ENCODE peak calls at places on chromosomes 11 and 22, in ten cellular contexts. V, B, S, E, Q, C, P, M, I and T are unnamed samples.

GRCh38 chr22:49209452-49210195 is 618.0 kb downstream of the BRD1 start:
- DNase-seq in V (no peak), B (no peak), S (no peak), E (no peak), Q (no peak), C (no peak), P (no peak), M (peak), I (no peak), T (no peak)

GRCh38 chr11:113839842-113840241 is 35.5 kb downstream of the USP28 start:
- DNase-seq in V (no peak), B (no peak), S (no peak), E (no peak), Q (no peak), C (no peak), P (no peak), M (no peak), I (no peak), T (no peak)

GRCh38 chr11:44506375-44507016 is 59.0 kb upstream of the CD82 start:
- DNase-seq in V (no peak), B (no peak), S (no peak), E (no peak), Q (peak), C (no peak), P (peak), M (no peak), I (peak), T (no peak)

GRCh38 chr22:27088026-27088425 is 430.6 kb downstream of the MIAT start:
- DNase-seq in V (no peak), B (no peak), S (no peak), E (no peak), Q (peak), C (no peak), P (no peak), M (no peak), I (peak), T (peak)

GRCh38 chr22:32826537-32826936 is 25.0 kb downstream of the TIMP3 start:
- DNase-seq in V (no peak), B (no peak), S (no peak), E (no peak), Q (no peak), C (no peak), P (no peak), M (no peak), I (no peak), T (no peak)

GRCh38 chr11:4626207-4627105 is 10.8 kb upstream of the OR51D1 start:
- DNase-seq in V (peak), B (peak), S (peak), E (no peak), Q (peak), C (no peak), P (peak), M (peak), I (peak), T (peak)

GRCh38 chr11:129852125-129852740 is 36.6 kb downstream of the TMEM45B start:
- DNase-seq in V (no peak), B (no peak), S (peak), E (no peak), Q (no peak), C (no peak), P (no peak), M (no peak), I (no peak), T (no peak)

GRCh38 chr22:33605201-33605600 is 315.1 kb downstream of the LARGE1 start:
- DNase-seq in V (no peak), B (no peak), S (no peak), E (no peak), Q (no peak), C (no peak), P (no peak), M (no peak), I (no peak), T (no peak)

GRCh38 chr11:134097146-134097545 is 28.3 kb downstream of the JAM3 start:
- DNase-seq in V (no peak), B (no peak), S (no peak), E (no peak), Q (no peak), C (no peak), P (no peak), M (no peak), I (no peak), T (no peak)

GRCh38 chr22:40325315-40325714 is 21.0 kb upstream of the ADSL start:
- DNase-seq in V (no peak), B (no peak), S (no peak), E (no peak), Q (no peak), C (peak), P (no peak), M (no peak), I (no peak), T (no peak)

GRCh38 chr11:129285387-129285786 is 90.3 kb upstream of the BARX2 start:
- DNase-seq in V (no peak), B (no peak), S (no peak), E (no peak), Q (no peak), C (no peak), P (no peak), M (no peak), I (no peak), T (no peak)

GRCh38 chr11:130314184-130314748 is 451 bp downstream of the ZBTB44 start:
- DNase-seq in V (peak), B (peak), S (no peak), E (peak), Q (peak), C (peak), P (peak), M (peak), I (peak), T (peak)

GRCh38 chr11:3796796-3797328 is 492 bp downstream of the NUP98 start:
- DNase-seq in V (peak), B (peak), S (peak), E (no peak), Q (no peak), C (no peak), P (peak), M (no peak), I (no peak), T (no peak)

GRCh38 chr11:15745266-15745665 is 611.1 kb downstream of the SOX6 start:
- DNase-seq in V (no peak), B (no peak), S (no peak), E (no peak), Q (peak), C (no peak), P (peak), M (no peak), I (no peak), T (no peak)

GRCh38 chr11:117836077-117836960 is 11.8 kb upstream of the FXYD2 start:
- DNase-seq in V (no peak), B (no peak), S (no peak), E (no peak), Q (no peak), C (no peak), P (no peak), M (peak), I (no peak), T (no peak)

GRCh38 chr11:10478574-10479550 is 23.8 kb downstream of the AMPD3 start:
- DNase-seq in V (no peak), B (no peak), S (no peak), E (no peak), Q (no peak), C (no peak), P (no peak), M (no peak), I (no peak), T (no peak)

GRCh38 chr11:45322891-45323597 is 36.9 kb upstream of the SYT13 start:
- DNase-seq in V (no peak), B (no peak), S (no peak), E (no peak), Q (no peak), C (no peak), P (no peak), M (no peak), I (no peak), T (no peak)

GRCh38 chr11:79503028-79503427 is 62.2 kb upstream of the TENM4 start:
- DNase-seq in V (no peak), B (no peak), S (no peak), E (no peak), Q (no peak), C (no peak), P (no peak), M (peak), I (no peak), T (peak)

GRCh38 chr22:19292262-19293230 is 1.0 kb upstream of the CLTCL1 start:
- DNase-seq in V (no peak), B (peak), S (peak), E (no peak), Q (no peak), C (no peak), P (no peak), M (no peak), I (peak), T (no peak)

GRCh38 chr11:82675838-82676237 is 57.8 kb downstream of the FAM181B start:
- DNase-seq in V (no peak), B (no peak), S (no peak), E (no peak), Q (no peak), C (no peak), P (no peak), M (no peak), I (no peak), T (no peak)

GRCh38 chr11:102114032-102114431 is 3.8 kb downstream of the YAP1 start:
- DNase-seq in V (no peak), B (no peak), S (no peak), E (no peak), Q (peak), C (no peak), P (peak), M (no peak), I (no peak), T (no peak)

GRCh38 chr22:50301581-50301991 is 5.9 kb downstream of the PLXNB2 start:
- DNase-seq in V (no peak), B (no peak), S (peak), E (no peak), Q (no peak), C (no peak), P (no peak), M (no peak), I (no peak), T (no peak)

GRCh38 chr11:28176231-28176853 is 68.2 kb downstream of the METTL15 start:
- DNase-seq in V (no peak), B (no peak), S (no peak), E (no peak), Q (peak), C (no peak), P (peak), M (no peak), I (no peak), T (peak)

GRCh38 chr11:11155962-11156815 is 196.9 kb downstream of the CSNK2A3 start:
- DNase-seq in V (no peak), B (peak), S (no peak), E (peak), Q (peak), C (peak), P (peak), M (no peak), I (no peak), T (no peak)

GRCh38 chr11:10650630-10651029 is 42.9 kb downstream of the IRAG1 start:
- DNase-seq in V (no peak), B (no peak), S (no peak), E (no peak), Q (no peak), C (no peak), P (no peak), M (no peak), I (no peak), T (no peak)

GRCh38 chr11:9590717-9591116 is 17.2 kb downstream of the WEE1 start:
- DNase-seq in V (no peak), B (no peak), S (no peak), E (no peak), Q (no peak), C (no peak), P (no peak), M (no peak), I (no peak), T (no peak)

GRCh38 chr11:2086239-2087040 is 52.7 kb downstream of the IGF2 start:
- DNase-seq in V (no peak), B (no peak), S (no peak), E (no peak), Q (no peak), C (no peak), P (no peak), M (no peak), I (no peak), T (no peak)

GRCh38 chr22:37544955-37545702 is 15.2 kb upstream of the CDC42EP1 start:
- DNase-seq in V (peak), B (peak), S (no peak), E (no peak), Q (peak), C (peak), P (peak), M (peak), I (peak), T (peak)

GRCh38 chr11:73671701-73672100 is 25.3 kb downstream of the PLEKHB1 start:
- DNase-seq in V (no peak), B (no peak), S (no peak), E (no peak), Q (no peak), C (no peak), P (no peak), M (no peak), I (no peak), T (no peak)

GRCh38 chr11:103806130-103806900 is 230.1 kb upstream of the DDI1 start:
- DNase-seq in V (peak), B (no peak), S (no peak), E (no peak), Q (peak), C (no peak), P (peak), M (no peak), I (peak), T (no peak)

GRCh38 chr11:60762851-60763691 is 6.4 kb downstream of the MS4A15 start:
- DNase-seq in V (no peak), B (peak), S (no peak), E (no peak), Q (no peak), C (no peak), P (peak), M (no peak), I (no peak), T (no peak)